ENCODE peak calls at places on chromosomes 5 and 9, in four cellular contexts. One of them, this sample, is unnamed.

GRCh38 chr9:116572095-116572748 is 114.9 kb upstream of the TRIM32 start:
- DNase-seq in GM12878: no peak
- DNase-seq in A549: peak
- DNase-seq in HepG2: peak
- DNase-seq in this sample: peak

GRCh38 chr9:113220467-113221002 is 542 bp downstream of the FKBP15 start:
- DNase-seq in GM12878: no peak
- DNase-seq in A549: no peak
- DNase-seq in HepG2: no peak
- DNase-seq in this sample: no peak

GRCh38 chr9:125929846-125930245 is 182.7 kb downstream of the PBX3 start:
- DNase-seq in GM12878: no peak
- DNase-seq in A549: no peak
- DNase-seq in HepG2: no peak
- DNase-seq in this sample: no peak

GRCh38 chr9:98289811-98290210 is 34.4 kb upstream of the TBC1D2 start:
- DNase-seq in GM12878: no peak
- DNase-seq in A549: no peak
- DNase-seq in HepG2: no peak
- DNase-seq in this sample: no peak

GRCh38 chr9:115524467-115525059 is 406.6 kb upstream of the TNC start:
- DNase-seq in GM12878: no peak
- DNase-seq in A549: peak
- DNase-seq in HepG2: peak
- DNase-seq in this sample: peak

GRCh38 chr5:133952729-133953567 is 15.5 kb downstream of the C5orf15 start:
- DNase-seq in GM12878: no peak
- DNase-seq in A549: no peak
- DNase-seq in HepG2: no peak
- DNase-seq in this sample: peak

GRCh38 chr5:16593013-16593412 is 23.8 kb downstream of the RETREG1 start:
- DNase-seq in GM12878: no peak
- DNase-seq in A549: no peak
- DNase-seq in HepG2: no peak
- DNase-seq in this sample: no peak

GRCh38 chr5:99005506-99005905 is 76.7 kb upstream of the CHD1 start:
- DNase-seq in GM12878: no peak
- DNase-seq in A549: no peak
- DNase-seq in HepG2: no peak
- DNase-seq in this sample: no peak

GRCh38 chr9:124859803-124860581 is 1.8 kb downstream of the RPL35 start:
- DNase-seq in GM12878: no peak
- DNase-seq in A549: no peak
- DNase-seq in HepG2: no peak
- DNase-seq in this sample: peak

GRCh38 chr9:76658510-76659231 is 105.6 kb upstream of the PCA3 start:
- DNase-seq in GM12878: no peak
- DNase-seq in A549: peak
- DNase-seq in HepG2: peak
- DNase-seq in this sample: peak

GRCh38 chr9:133387680-133388079 is 11.5 kb downstream of the STKLD1 start:
- DNase-seq in GM12878: no peak
- DNase-seq in A549: no peak
- DNase-seq in HepG2: peak
- DNase-seq in this sample: no peak

GRCh38 chr9:18238254-18238653 is 235.7 kb upstream of the ADAMTSL1 start:
- DNase-seq in GM12878: no peak
- DNase-seq in A549: no peak
- DNase-seq in HepG2: no peak
- DNase-seq in this sample: no peak

GRCh38 chr5:59038169-59039002 is 455.5 kb downstream of the RAB3C start:
- DNase-seq in GM12878: no peak
- DNase-seq in A549: no peak
- DNase-seq in HepG2: no peak
- DNase-seq in this sample: peak

GRCh38 chr5:152593388-152593787 is 188.3 kb upstream of the NMUR2 start:
- DNase-seq in GM12878: no peak
- DNase-seq in A549: no peak
- DNase-seq in HepG2: peak
- DNase-seq in this sample: peak

GRCh38 chr5:149172261-149172660 is 31.0 kb downstream of the ABLIM3 start:
- DNase-seq in GM12878: no peak
- DNase-seq in A549: no peak
- DNase-seq in HepG2: no peak
- DNase-seq in this sample: peak

GRCh38 chr5:59330680-59331079 is 562.8 kb downstream of the PDE4D start:
- DNase-seq in GM12878: no peak
- DNase-seq in A549: no peak
- DNase-seq in HepG2: no peak
- DNase-seq in this sample: no peak

GRCh38 chr5:112492291-112492690 is 73.2 kb upstream of the EPB41L4A start:
- DNase-seq in GM12878: peak
- DNase-seq in A549: peak
- DNase-seq in HepG2: peak
- DNase-seq in this sample: peak

GRCh38 chr9:110142868-110143866 is 64.8 kb downstream of the C9orf152 start:
- DNase-seq in GM12878: no peak
- DNase-seq in A549: no peak
- DNase-seq in HepG2: no peak
- DNase-seq in this sample: no peak

GRCh38 chr9:23447166-23447565 is 378.9 kb downstream of the ELAVL2 start:
- DNase-seq in GM12878: no peak
- DNase-seq in A549: no peak
- DNase-seq in HepG2: no peak
- DNase-seq in this sample: no peak

GRCh38 chr5:136309932-136310598 is 55.3 kb downstream of the TRPC7 start:
- DNase-seq in GM12878: peak
- DNase-seq in A549: no peak
- DNase-seq in HepG2: no peak
- DNase-seq in this sample: no peak

GRCh38 chr9:68978054-68978453 is 35.9 kb downstream of the PRKACG start:
- DNase-seq in GM12878: no peak
- DNase-seq in A549: no peak
- DNase-seq in HepG2: no peak
- DNase-seq in this sample: peak

GRCh38 chr5:159343295-159344094 is 13.2 kb upstream of the IL12B start:
- DNase-seq in GM12878: no peak
- DNase-seq in A549: no peak
- DNase-seq in HepG2: no peak
- DNase-seq in this sample: peak

GRCh38 chr5:149228610-149229297 is 42.9 kb upstream of the AFAP1L1 start:
- DNase-seq in GM12878: no peak
- DNase-seq in A549: peak
- DNase-seq in HepG2: peak
- DNase-seq in this sample: peak

GRCh38 chr5:82859439-82860140 is 217.6 kb downstream of the TMEM167A start:
- DNase-seq in GM12878: no peak
- DNase-seq in A549: no peak
- DNase-seq in HepG2: no peak
- DNase-seq in this sample: no peak

GRCh38 chr5:172450861-172451695 is 3.2 kb downstream of the SH3PXD2B start:
- DNase-seq in GM12878: no peak
- DNase-seq in A549: peak
- DNase-seq in HepG2: no peak
- DNase-seq in this sample: peak

GRCh38 chr5:42756630-42757601 is at the start of gene CCDC152:
- DNase-seq in GM12878: no peak
- DNase-seq in A549: no peak
- DNase-seq in HepG2: no peak
- DNase-seq in this sample: no peak

GRCh38 chr9:121765021-121765950 is 113.9 kb downstream of the DAB2IP start:
- DNase-seq in GM12878: no peak
- DNase-seq in A549: no peak
- DNase-seq in HepG2: peak
- DNase-seq in this sample: no peak

GRCh38 chr5:149581931-149582768 is 852 bp downstream of the ARHGEF37 start:
- DNase-seq in GM12878: no peak
- DNase-seq in A549: no peak
- DNase-seq in HepG2: no peak
- DNase-seq in this sample: no peak

GRCh38 chr9:83637389-83637788 is 14.4 kb downstream of the IDNK start:
- DNase-seq in GM12878: no peak
- DNase-seq in A549: no peak
- DNase-seq in HepG2: peak
- DNase-seq in this sample: no peak

GRCh38 chr9:126222363-126222834 is 104.2 kb upstream of the MVB12B start:
- DNase-seq in GM12878: no peak
- DNase-seq in A549: no peak
- DNase-seq in HepG2: no peak
- DNase-seq in this sample: no peak

GRCh38 chr5:77305222-77305846 is 94.9 kb downstream of the PDE8B start:
- DNase-seq in GM12878: no peak
- DNase-seq in A549: no peak
- DNase-seq in HepG2: no peak
- DNase-seq in this sample: no peak

GRCh38 chr9:6855860-6856259 is 98.1 kb downstream of the KDM4C start:
- DNase-seq in GM12878: no peak
- DNase-seq in A549: no peak
- DNase-seq in HepG2: no peak
- DNase-seq in this sample: no peak

GRCh38 chr5:151216781-151217180 is 7.1 kb downstream of the CCDC69 start:
- DNase-seq in GM12878: no peak
- DNase-seq in A549: no peak
- DNase-seq in HepG2: no peak
- DNase-seq in this sample: no peak

GRCh38 chr5:174533771-174534221 is 190.6 kb upstream of the MSX2 start:
- DNase-seq in GM12878: no peak
- DNase-seq in A549: peak
- DNase-seq in HepG2: no peak
- DNase-seq in this sample: peak

GRCh38 chr5:89241186-89241585 is 358.2 kb upstream of the MEF2C start:
- DNase-seq in GM12878: no peak
- DNase-seq in A549: no peak
- DNase-seq in HepG2: no peak
- DNase-seq in this sample: no peak

GRCh38 chr5:9716838-9717281 is 86.7 kb upstream of the TAS2R1 start:
- DNase-seq in GM12878: peak
- DNase-seq in A549: no peak
- DNase-seq in HepG2: no peak
- DNase-seq in this sample: peak

GRCh38 chr5:9712506-9713285 is 82.5 kb upstream of the TAS2R1 start:
- DNase-seq in GM12878: no peak
- DNase-seq in A549: no peak
- DNase-seq in HepG2: no peak
- DNase-seq in this sample: no peak

GRCh38 chr5:9714187-9714586 is 84.0 kb upstream of the TAS2R1 start:
- DNase-seq in GM12878: no peak
- DNase-seq in A549: no peak
- DNase-seq in HepG2: no peak
- DNase-seq in this sample: no peak

GRCh38 chr5:9720361-9720760 is 90.2 kb upstream of the TAS2R1 start:
- DNase-seq in GM12878: no peak
- DNase-seq in A549: no peak
- DNase-seq in HepG2: no peak
- DNase-seq in this sample: no peak

GRCh38 chr5:9715891-9716335 is 85.8 kb upstream of the TAS2R1 start:
- DNase-seq in GM12878: no peak
- DNase-seq in A549: no peak
- DNase-seq in HepG2: no peak
- DNase-seq in this sample: no peak
- TF ChIP-seq MYC in GM12878: no peak
- TF ChIP-seq MYC in A549: no peak
- TF ChIP-seq MYC in HepG2: no peak
- TF ChIP-seq MYC in this sample: no peak

GRCh38 chr9:75033789-75034473 is 5.8 kb upstream of the CARNMT1 start:
- DNase-seq in GM12878: no peak
- DNase-seq in A549: no peak
- DNase-seq in HepG2: no peak
- DNase-seq in this sample: no peak
- TF ChIP-seq MYC in GM12878: no peak
- TF ChIP-seq MYC in A549: no peak
- TF ChIP-seq MYC in HepG2: no peak
- TF ChIP-seq MYC in this sample: no peak

GRCh38 chr5:69029292-69029691 is 64.5 kb upstream of the SLC30A5 start:
- DNase-seq in GM12878: no peak
- DNase-seq in A549: no peak
- DNase-seq in HepG2: no peak
- DNase-seq in this sample: no peak

GRCh38 chr5:69019665-69020064 is 74.1 kb upstream of the SLC30A5 start:
- DNase-seq in GM12878: no peak
- DNase-seq in A549: no peak
- DNase-seq in HepG2: no peak
- DNase-seq in this sample: no peak

DNA sequence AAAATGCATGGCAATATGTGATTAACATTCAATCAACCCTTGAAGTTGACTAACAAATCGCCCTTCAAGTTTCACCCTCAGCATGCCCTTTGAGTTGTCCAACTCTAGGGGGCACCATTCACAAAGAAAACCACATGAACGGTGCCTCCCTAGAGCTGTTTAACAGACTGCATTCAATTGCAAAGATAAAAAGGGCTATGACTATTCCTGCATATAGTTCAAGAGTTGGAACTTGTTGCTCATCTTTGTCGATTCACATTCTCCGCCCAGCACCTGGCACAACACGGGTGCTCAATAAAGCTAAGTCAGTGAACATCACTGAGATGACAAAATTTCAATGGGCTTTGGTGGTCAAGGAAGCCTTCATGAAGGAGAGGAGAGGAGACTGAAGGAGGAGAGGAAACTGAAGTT is 69.6 kb upstream of the SLC30A5 start:
- DNase-seq in GM12878: no peak
- DNase-seq in A549: peak
- DNase-seq in HepG2: peak
- DNase-seq in this sample: peak
- TF ChIP-seq MYC in GM12878: no peak
- TF ChIP-seq MYC in A549: no peak
- TF ChIP-seq MYC in HepG2: no peak
- TF ChIP-seq MYC in this sample: no peak

GRCh38 chr9:94134629-94135028 is 50.4 kb downstream of the PTPDC1 start:
- DNase-seq in GM12878: no peak
- DNase-seq in A549: no peak
- DNase-seq in HepG2: no peak
- DNase-seq in this sample: no peak

GRCh38 chr9:94140791-94141790 is 56.8 kb downstream of the PTPDC1 start:
- DNase-seq in GM12878: no peak
- DNase-seq in A549: no peak
- DNase-seq in HepG2: no peak
- DNase-seq in this sample: no peak

GRCh38 chr9:94140418-94140780 is 56.1 kb downstream of the PTPDC1 start:
- DNase-seq in GM12878: no peak
- DNase-seq in A549: no peak
- DNase-seq in HepG2: no peak
- DNase-seq in this sample: no peak

GRCh38 chr9:94139672-94140417 is 55.6 kb downstream of the PTPDC1 start:
- DNase-seq in GM12878: no peak
- DNase-seq in A549: peak
- DNase-seq in HepG2: no peak
- DNase-seq in this sample: no peak

DNA sequence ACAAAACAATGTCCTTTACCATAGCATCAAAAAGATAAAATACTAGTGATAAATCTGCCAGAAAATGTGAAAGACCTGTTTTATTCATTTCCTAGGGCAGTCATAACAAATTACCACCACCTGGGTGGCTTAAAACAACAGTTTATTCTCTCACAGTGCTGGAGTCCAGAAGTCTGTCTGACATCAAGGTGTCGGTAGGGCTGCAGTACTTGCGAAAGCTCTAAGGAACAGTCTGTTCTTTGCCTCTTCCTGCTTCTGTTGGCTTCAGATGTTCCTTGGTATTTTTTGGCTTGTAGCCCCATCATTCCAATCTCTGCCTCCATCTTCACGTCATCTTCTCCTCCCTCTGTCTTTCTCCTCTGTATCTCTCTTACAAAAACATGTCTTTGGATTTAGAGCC is 51.0 kb downstream of the PTPDC1 start:
- DNase-seq in GM12878: no peak
- DNase-seq in A549: no peak
- DNase-seq in HepG2: no peak
- DNase-seq in this sample: no peak
- TF ChIP-seq MYC in GM12878: no peak
- TF ChIP-seq MYC in A549: no peak
- TF ChIP-seq MYC in HepG2: no peak
- TF ChIP-seq MYC in this sample: no peak

This sample was measured in NB4.